ENCODE peak calls at places on chromosomes 7 and 10, in six cellular contexts. C is keratinocyte, Z is cardiac muscle cell, D is cardiac fibroblast, Y is Caki2, W is iPS-NIHi11. Q is an unnamed sample.

GRCh38 chr7:7498881-7499280 is 36.8 kb downstream of the COL28A1 start:
- DNase-seq in C (no peak), Z (no peak), D (no peak), Y (no peak), W (no peak), Q (no peak)

GRCh38 chr10:91953600-91954140 is 30.1 kb downstream of the BTAF1 start:
- DNase-seq in C (no peak), Z (peak; percentile 63), D (no peak), Y (no peak), W (no peak), Q (no peak)

GRCh38 chr7:51182767-51183166 is 133.8 kb downstream of the COBL start:
- DNase-seq in C (no peak), Z (no peak), D (no peak), Y (no peak), W (no peak), Q (no peak)

GRCh38 chr7:90211391-90212148 is at the start of gene STEAP2:
- DNase-seq in C (no peak), Z (peak; percentile 98), D (peak; percentile 97), Y (peak; percentile 93), W (peak; percentile 91), Q (peak; percentile 81)

GRCh38 chr7:48351893-48352292 is 180.6 kb downstream of the ABCA13 start:
- DNase-seq in C (no peak), Z (no peak), D (no peak), Y (no peak), W (no peak), Q (no peak)

GRCh38 chr10:104396581-104396980 is 42.9 kb downstream of the CFAP58 start:
- DNase-seq in C (no peak), Z (no peak), D (no peak), Y (no peak), W (no peak), Q (no peak)

GRCh38 chr7:130369110-130369711 is 11.1 kb upstream of the CPA1 start:
- DNase-seq in C (no peak), Z (peak; percentile 97), D (peak; percentile 97), Y (no peak), W (no peak), Q (peak; percentile 83)

GRCh38 chr10:30559118-30559684 is 70.4 kb downstream of the LYZL2 start:
- DNase-seq in C (no peak), Z (no peak), D (no peak), Y (no peak), W (no peak), Q (no peak)

Q was measured in adrenal gland.